ENCODE peak calls at places on chromosome 1, in nine cellular contexts. B, M, D, F, Z, G, R, E and H are unnamed samples.

GRCh38 chr1:14648931-14649860 is 50.7 kb downstream of the KAZN start:
- DNase-seq in B (no peak), M (no peak), D (peak), Z (no peak), E (no peak), F (no peak), G (no peak), R (no peak), H (no peak)

GRCh38 chr1:108129999-108130398 is 70.1 kb downstream of the SLC25A24 start:
- DNase-seq in Z (no peak), M (no peak), R (no peak), G (no peak), D (no peak), B (no peak), F (no peak), E (no peak), H (no peak)

GRCh38 chr1:200015811-200016210 is 11.7 kb upstream of the NR5A2 start:
- DNase-seq in B (no peak), R (no peak), G (no peak), F (no peak), E (no peak), D (no peak), M (no peak), Z (no peak), H (no peak)

GRCh38 chr1:27575861-27576331 is 28.0 kb downstream of the AHDC1 start:
- DNase-seq in D (no peak), F (peak), R (no peak), Z (peak), B (no peak), E (no peak), G (no peak), M (peak), H (no peak)

GRCh38 chr1:14739433-14739832 is 140.9 kb downstream of the KAZN start:
- DNase-seq in R (no peak), E (no peak), D (no peak), B (no peak), F (no peak), M (peak), Z (no peak), G (no peak), H (no peak)

GRCh38 chr1:33295450-33296081 is 25.3 kb downstream of the A3GALT2 start:
- DNase-seq in F (peak), Z (peak), G (peak), E (peak), M (peak), B (peak), D (peak), R (peak), H (peak)

GRCh38 chr1:153598309-153599172 is 14.4 kb downstream of the S100A16 start:
- DNase-seq in E (no peak), Z (peak), G (no peak), M (peak), B (no peak), R (no peak), F (peak), D (peak), H (peak)

GRCh38 chr1:94299627-94300552 is 62.5 kb upstream of the ARHGAP29 start:
- DNase-seq in Z (no peak), G (no peak), D (no peak), R (no peak), M (no peak), F (peak), E (no peak), B (no peak), H (peak)

GRCh38 chr1:62283361-62283760 is 35.9 kb downstream of the KANK4 start:
- DNase-seq in B (no peak), E (no peak), G (no peak), F (no peak), Z (no peak), M (no peak), R (no peak), D (no peak), H (no peak)